ENCODE peak calls at places on chromosomes 12 and 14, in ten cellular contexts. V is heart left ventricle, U is lung, E is mammary epithelial cell, A is Caco-2, C is body of pancreas, L is heart right ventricle, D is left ventricle myocardium inferior, J is PC-3, G is transverse colon. Y is an unnamed sample.
A peak's percentile ranks its signal among the peaks of the same experiment; 100 is the strongest.

GRCh38 chr12:120640840-120641833 is 711 bp downstream of the CABP1 start:
- DNase-seq in V (peak; percentile 63), U (peak; percentile 54), E (peak; percentile 62), A (peak; percentile 71), C (peak; percentile 61), L (peak; percentile 55), D (peak; percentile 43), J (peak; percentile 63), G (peak; percentile 66), Y (no peak)

GRCh38 chr14:23567186-23568020 is at the start of gene AP1G2:
- DNase-seq in V (peak; percentile 87), U (peak; percentile 91), E (peak; percentile 84), A (peak; percentile 94), C (peak; percentile 93), L (peak; percentile 85), D (peak; percentile 86), J (peak; percentile 78), G (peak; percentile 96), Y (peak; percentile 42)

GRCh38 chr12:63319386-63319785 is 168.4 kb upstream of the AVPR1A start:
- DNase-seq in V (no peak), U (no peak), E (peak; percentile 94), A (no peak), C (no peak), L (no peak), D (no peak), J (peak; percentile 81), G (no peak), Y (no peak)

GRCh38 chr14:59055439-59056045 is 132.9 kb upstream of the DAAM1 start:
- DNase-seq in V (no peak), U (peak; percentile 33), E (peak; percentile 31), A (no peak), C (peak; percentile 46), L (no peak), D (no peak), J (peak; percentile 92), G (peak; percentile 17), Y (no peak)

GRCh38 chr12:128914908-128915563 is 61.8 kb downstream of the GLT1D1 start:
- DNase-seq in V (no peak), U (no peak), E (no peak), A (no peak), C (peak; percentile 45), L (no peak), D (no peak), J (no peak), G (no peak), Y (no peak)

GRCh38 chr14:75141967-75142366 is 15.1 kb upstream of the NEK9 start:
- DNase-seq in V (no peak), U (no peak), E (peak; percentile 12), A (no peak), C (peak; percentile 30), L (no peak), D (no peak), J (peak; percentile 22), G (no peak), Y (no peak)

GRCh38 chr12:55720894-55721444 is 776 bp downstream of the RDH5 start:
- DNase-seq in V (peak; percentile 88), U (peak; percentile 72), E (peak; percentile 91), A (no peak), C (peak; percentile 81), L (peak; percentile 64), D (peak; percentile 56), J (peak; percentile 98), G (peak; percentile 77), Y (peak; percentile 83)

GRCh38 chr12:18632848-18633247 is 105.0 kb downstream of the PLCZ1 start:
- DNase-seq in V (no peak), U (no peak), E (no peak), A (no peak), C (no peak), L (no peak), D (no peak), J (no peak), G (no peak), Y (no peak)

GRCh38 chr14:100359881-100360280 is 36.7 kb downstream of the SLC25A47 start:
- DNase-seq in V (no peak), U (no peak), E (no peak), A (no peak), C (no peak), L (no peak), D (no peak), J (no peak), G (no peak), Y (no peak)
- H3K36me3 ChIP-seq in V (peaks cover 96% of the 10 kb centered on the region), U (peaks cover 46% of the 10 kb centered on the region), E (peaks cover 33% of the 10 kb centered on the region), A (no peaks in the 10 kb centered on the region), C (peaks cover 12% of the 10 kb centered on the region), L (peaks cover 90% of the 10 kb centered on the region), D (peaks cover 89% of the 10 kb centered on the region), J (peaks cover 51% of the 10 kb centered on the region), G (no peaks in the 10 kb centered on the region), Y (peaks cover 75% of the 10 kb centered on the region)

GRCh38 chr12:48459259-48459658 is 13.1 kb upstream of the ANP32D start:
- DNase-seq in V (no peak), U (no peak), E (no peak), A (no peak), C (no peak), L (no peak), D (no peak), J (no peak), G (no peak), Y (no peak)

GRCh38 chr12:48451372-48451771 is 21.0 kb upstream of the ANP32D start:
- DNase-seq in V (no peak), U (no peak), E (no peak), A (no peak), C (no peak), L (no peak), D (no peak), J (no peak), G (no peak), Y (no peak)

GRCh38 chr12:48455116-48455515 is 17.2 kb upstream of the ANP32D start:
- DNase-seq in V (no peak), U (no peak), E (no peak), A (no peak), C (no peak), L (no peak), D (no peak), J (no peak), G (no peak), Y (no peak)

DNA sequence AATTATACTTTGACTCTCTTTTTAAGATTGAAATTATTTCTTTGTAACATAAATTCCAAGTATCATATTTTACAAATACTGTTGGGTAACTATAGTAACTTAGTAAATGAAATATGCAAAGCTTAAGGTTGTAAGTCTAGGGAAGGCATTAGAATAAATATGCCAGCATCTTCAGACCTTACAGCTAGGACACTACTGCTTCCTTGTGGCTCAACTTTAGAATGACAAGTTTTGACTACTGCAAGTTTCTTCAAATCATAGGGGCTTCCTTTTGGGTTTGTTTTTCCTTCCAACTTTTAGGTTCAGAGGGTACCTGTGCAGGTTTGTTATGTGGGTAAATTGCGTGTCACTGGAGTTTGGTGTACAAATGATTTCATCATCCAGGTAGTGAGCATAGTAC is 17.7 kb upstream of the ANP32D start:
- DNase-seq in V (no peak), U (no peak), E (peak; percentile 19), A (no peak), C (no peak), L (no peak), D (no peak), J (peak; percentile 58), G (no peak), Y (no peak)
- H3K36me3 ChIP-seq in V (no peaks in the 10 kb centered on the region), U (no peaks in the 10 kb centered on the region), E (no peaks in the 10 kb centered on the region), A (no peaks in the 10 kb centered on the region), C (no peaks in the 10 kb centered on the region), L (no peaks in the 10 kb centered on the region), D (no peaks in the 10 kb centered on the region), J (no peaks in the 10 kb centered on the region), G (no peaks in the 10 kb centered on the region), Y (no peaks in the 10 kb centered on the region)

GRCh38 chr12:95261109-95261508 is 43.5 kb downstream of the VEZT start:
- DNase-seq in V (no peak), U (no peak), E (no peak), A (no peak), C (no peak), L (no peak), D (no peak), J (no peak), G (no peak), Y (no peak)

GRCh38 chr12:95257541-95257940 is 39.9 kb downstream of the VEZT start:
- DNase-seq in V (no peak), U (no peak), E (no peak), A (no peak), C (no peak), L (no peak), D (no peak), J (no peak), G (no peak), Y (no peak)

GRCh38 chr12:95258803-95259202 is 41.2 kb downstream of the VEZT start:
- DNase-seq in V (no peak), U (no peak), E (no peak), A (no peak), C (no peak), L (no peak), D (no peak), J (peak; percentile 14), G (no peak), Y (no peak)

GRCh38 chr12:95258146-95258545 is 40.5 kb downstream of the VEZT start:
- DNase-seq in V (no peak), U (no peak), E (peak; percentile 49), A (no peak), C (no peak), L (no peak), D (no peak), J (peak; percentile 49), G (no peak), Y (no peak)

DNA sequence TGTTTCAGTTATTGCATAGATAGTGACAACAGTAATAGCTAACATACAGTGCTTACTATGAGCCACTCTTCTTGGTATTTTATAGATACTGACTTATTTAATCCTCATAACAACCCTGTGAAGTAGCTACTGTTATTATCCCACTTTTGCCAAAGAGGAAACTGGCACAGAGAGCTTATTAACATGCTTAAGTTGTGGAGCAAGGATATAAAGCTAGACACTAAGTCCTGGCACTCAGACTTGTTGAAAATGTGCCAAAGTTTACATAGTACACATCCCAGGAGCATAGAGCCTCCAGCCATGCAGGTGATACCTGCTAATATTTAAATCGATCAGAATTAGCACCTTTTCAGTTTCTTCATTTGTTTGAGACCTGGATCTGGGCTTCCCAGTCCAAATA is 41.8 kb downstream of the VEZT start:
- DNase-seq in V (no peak), U (no peak), E (no peak), A (no peak), C (peak; percentile 28), L (no peak), D (no peak), J (peak; percentile 33), G (no peak), Y (no peak)
- H3K36me3 ChIP-seq in V (peaks cover 58% of the 10 kb centered on the region), U (peaks cover 14% of the 10 kb centered on the region), E (peaks cover 35% of the 10 kb centered on the region), A (no peaks in the 10 kb centered on the region), C (peaks cover 21% of the 10 kb centered on the region), L (peaks cover 57% of the 10 kb centered on the region), D (peaks cover 54% of the 10 kb centered on the region), J (peaks cover 69% of the 10 kb centered on the region), G (no peaks in the 10 kb centered on the region), Y (peaks cover 66% of the 10 kb centered on the region)

GRCh38 chr14:34775922-34776321 is 61.5 kb upstream of the CFL2 start:
- DNase-seq in V (no peak), U (no peak), E (no peak), A (no peak), C (no peak), L (no peak), D (no peak), J (no peak), G (no peak), Y (no peak)

GRCh38 chr14:34780646-34781045 is 66.3 kb upstream of the CFL2 start:
- DNase-seq in V (no peak), U (no peak), E (no peak), A (no peak), C (no peak), L (no peak), D (no peak), J (no peak), G (no peak), Y (no peak)

GRCh38 chr14:34781242-34781641 is 66.8 kb upstream of the CFL2 start:
- DNase-seq in V (no peak), U (no peak), E (peak; percentile 89), A (no peak), C (no peak), L (no peak), D (no peak), J (peak; percentile 69), G (no peak), Y (no peak)

GRCh38 chr14:34782031-34782430 is 67.6 kb upstream of the CFL2 start:
- DNase-seq in V (no peak), U (no peak), E (peak; percentile 4), A (no peak), C (no peak), L (no peak), D (no peak), J (no peak), G (no peak), Y (no peak)

DNA sequence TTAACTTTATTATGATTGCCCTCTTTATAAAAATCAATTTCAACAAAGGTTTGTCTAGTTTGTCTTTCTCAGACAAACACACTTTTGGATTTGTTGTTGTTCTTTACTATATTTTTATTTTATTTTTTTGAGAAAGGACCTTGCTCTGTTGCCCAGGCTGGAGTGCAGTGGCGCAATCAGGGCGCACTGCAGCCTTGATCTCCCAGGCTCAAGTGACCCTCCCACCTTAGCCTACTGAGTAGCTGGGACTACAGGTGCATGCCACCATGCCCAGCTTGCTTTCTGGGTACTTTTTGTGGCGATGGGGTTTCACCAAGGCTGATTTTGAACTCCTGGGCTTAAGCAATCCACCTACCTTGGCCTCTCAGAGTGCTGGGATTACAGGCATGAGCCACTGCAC is 64.4 kb upstream of the CFL2 start:
- DNase-seq in V (no peak), U (no peak), E (no peak), A (no peak), C (no peak), L (no peak), D (no peak), J (no peak), G (no peak), Y (no peak)
- H3K36me3 ChIP-seq in V (peaks cover 76% of the 10 kb centered on the region), U (peaks cover 24% of the 10 kb centered on the region), E (peaks cover 32% of the 10 kb centered on the region), A (no peaks in the 10 kb centered on the region), C (peaks cover 24% of the 10 kb centered on the region), L (peaks cover 68% of the 10 kb centered on the region), D (peaks cover 73% of the 10 kb centered on the region), J (peaks cover 35% of the 10 kb centered on the region), G (no peaks in the 10 kb centered on the region), Y (peaks cover 17% of the 10 kb centered on the region)

Y was measured in ascending aorta.